ENCODE peak calls at places on chromosomes 5 and 9, in four cellular contexts. One of them, this sample, is unnamed.

GRCh38 chr9:91659529-91660294 is 236.1 kb upstream of the NFIL3 start:
- DNase-seq in K562: peak
- DNase-seq in HL-60: no peak
- DNase-seq in GM12878: no peak
- DNase-seq in this sample: no peak

GRCh38 chr5:4275232-4275631 is 679.6 kb downstream of the IRX1 start:
- DNase-seq in K562: no peak
- DNase-seq in HL-60: no peak
- DNase-seq in GM12878: no peak
- DNase-seq in this sample: no peak

GRCh38 chr5:58502032-58502431 is 10.8 kb downstream of the GAPT start:
- DNase-seq in K562: no peak
- DNase-seq in HL-60: no peak
- DNase-seq in GM12878: no peak
- DNase-seq in this sample: no peak

GRCh38 chr5:54148858-54149257 is 161.5 kb downstream of the ARL15 start:
- DNase-seq in K562: no peak
- DNase-seq in HL-60: no peak
- DNase-seq in GM12878: no peak
- DNase-seq in this sample: no peak

GRCh38 chr9:93259490-93260289 is 75.8 kb downstream of the WNK2 start:
- DNase-seq in K562: no peak
- DNase-seq in HL-60: no peak
- DNase-seq in GM12878: no peak
- DNase-seq in this sample: no peak

GRCh38 chr5:135158315-135158697 is 124.3 kb upstream of the PITX1 start:
- DNase-seq in K562: no peak
- DNase-seq in HL-60: no peak
- DNase-seq in GM12878: no peak
- DNase-seq in this sample: no peak

GRCh38 chr9:96073531-96074284 is 198.2 kb downstream of the ERCC6L2 start:
- DNase-seq in K562: no peak
- DNase-seq in HL-60: no peak
- DNase-seq in GM12878: no peak
- DNase-seq in this sample: no peak

GRCh38 chr9:86636614-86637013 is 282.4 kb upstream of the TUT7 start:
- DNase-seq in K562: peak
- DNase-seq in HL-60: no peak
- DNase-seq in GM12878: no peak
- DNase-seq in this sample: no peak

GRCh38 chr5:42494414-42494813 is 71.2 kb downstream of the GHR start:
- DNase-seq in K562: no peak
- DNase-seq in HL-60: no peak
- DNase-seq in GM12878: no peak
- DNase-seq in this sample: no peak

GRCh38 chr5:60285910-60286309 is 392.4 kb upstream of the PDE4D start:
- DNase-seq in K562: no peak
- DNase-seq in HL-60: no peak
- DNase-seq in GM12878: no peak
- DNase-seq in this sample: no peak

GRCh38 chr5:16784843-16785791 is 151.0 kb downstream of the MYO10 start:
- DNase-seq in K562: no peak
- DNase-seq in HL-60: no peak
- DNase-seq in GM12878: peak
- DNase-seq in this sample: no peak

GRCh38 chr9:89408628-89409101 is 89.2 kb downstream of the SEMA4D start:
- DNase-seq in K562: no peak
- DNase-seq in HL-60: no peak
- DNase-seq in GM12878: no peak
- DNase-seq in this sample: no peak

GRCh38 chr5:93381057-93381456 is 200.0 kb downstream of the NR2F1-AS1 start:
- DNase-seq in K562: no peak
- DNase-seq in HL-60: no peak
- DNase-seq in GM12878: no peak
- DNase-seq in this sample: no peak

GRCh38 chr9:74496819-74497749 is at the start of gene RORB:
- DNase-seq in K562: peak
- DNase-seq in HL-60: no peak
- DNase-seq in GM12878: no peak
- DNase-seq in this sample: peak

GRCh38 chr5:96788112-96788749 is 19.5 kb downstream of the ERAP1 start:
- DNase-seq in K562: no peak
- DNase-seq in HL-60: no peak
- DNase-seq in GM12878: no peak
- DNase-seq in this sample: no peak

GRCh38 chr5:179595916-179596315 is 27.6 kb downstream of the HNRNPH1 start:
- DNase-seq in K562: no peak
- DNase-seq in HL-60: no peak
- DNase-seq in GM12878: no peak
- DNase-seq in this sample: no peak

GRCh38 chr9:37339945-37340344 is 82.6 kb upstream of the GRHPR start:
- DNase-seq in K562: no peak
- DNase-seq in HL-60: no peak
- DNase-seq in GM12878: no peak
- DNase-seq in this sample: no peak

GRCh38 chr5:140176028-140176382 is 1.0 kb downstream of the CYSTM1 start:
- DNase-seq in K562: no peak
- DNase-seq in HL-60: peak
- DNase-seq in GM12878: no peak
- DNase-seq in this sample: no peak

GRCh38 chr5:78016831-78017529 is 240.8 kb upstream of the TBCA start:
- DNase-seq in K562: no peak
- DNase-seq in HL-60: no peak
- DNase-seq in GM12878: no peak
- DNase-seq in this sample: no peak

GRCh38 chr5:180599590-180599914 is 8.3 kb upstream of the SCGB3A1 start:
- DNase-seq in K562: no peak
- DNase-seq in HL-60: no peak
- DNase-seq in GM12878: no peak
- DNase-seq in this sample: peak

GRCh38 chr5:98796197-98796972 is 22.9 kb downstream of the RGMB start:
- DNase-seq in K562: peak
- DNase-seq in HL-60: no peak
- DNase-seq in GM12878: no peak
- DNase-seq in this sample: peak

GRCh38 chr5:149406203-149406978 is 27.3 kb upstream of the IL17B start:
- DNase-seq in K562: no peak
- DNase-seq in HL-60: no peak
- DNase-seq in GM12878: no peak
- DNase-seq in this sample: no peak

GRCh38 chr5:174045470-174046025 is at the start of gene NSG2:
- DNase-seq in K562: peak
- DNase-seq in HL-60: peak
- DNase-seq in GM12878: peak
- DNase-seq in this sample: peak

GRCh38 chr5:119347574-119347973 is 8.2 kb upstream of the TNFAIP8 start:
- DNase-seq in K562: no peak
- DNase-seq in HL-60: no peak
- DNase-seq in GM12878: no peak
- DNase-seq in this sample: no peak

GRCh38 chr5:149667084-149667826 is 62.9 kb upstream of the PPARGC1B start:
- DNase-seq in K562: peak
- DNase-seq in HL-60: no peak
- DNase-seq in GM12878: peak
- DNase-seq in this sample: no peak

GRCh38 chr5:130871346-130872086 is 293.5 kb downstream of the HINT1 start:
- DNase-seq in K562: peak
- DNase-seq in HL-60: no peak
- DNase-seq in GM12878: no peak
- DNase-seq in this sample: peak

GRCh38 chr9:114221706-114222465 is 66.5 kb downstream of the COL27A1 start:
- DNase-seq in K562: no peak
- DNase-seq in HL-60: no peak
- DNase-seq in GM12878: no peak
- DNase-seq in this sample: no peak

GRCh38 chr5:431711-432050 is 11.3 kb upstream of the EXOC3 start:
- DNase-seq in K562: no peak
- DNase-seq in HL-60: no peak
- DNase-seq in GM12878: no peak
- DNase-seq in this sample: no peak

GRCh38 chr9:95363051-95363841 is 45.7 kb upstream of the FANCC start:
- DNase-seq in K562: no peak
- DNase-seq in HL-60: no peak
- DNase-seq in GM12878: no peak
- DNase-seq in this sample: no peak

GRCh38 chr9:2991292-2991691 is 147.4 kb upstream of the PUM3 start:
- DNase-seq in K562: no peak
- DNase-seq in HL-60: no peak
- DNase-seq in GM12878: no peak
- DNase-seq in this sample: no peak

DNA sequence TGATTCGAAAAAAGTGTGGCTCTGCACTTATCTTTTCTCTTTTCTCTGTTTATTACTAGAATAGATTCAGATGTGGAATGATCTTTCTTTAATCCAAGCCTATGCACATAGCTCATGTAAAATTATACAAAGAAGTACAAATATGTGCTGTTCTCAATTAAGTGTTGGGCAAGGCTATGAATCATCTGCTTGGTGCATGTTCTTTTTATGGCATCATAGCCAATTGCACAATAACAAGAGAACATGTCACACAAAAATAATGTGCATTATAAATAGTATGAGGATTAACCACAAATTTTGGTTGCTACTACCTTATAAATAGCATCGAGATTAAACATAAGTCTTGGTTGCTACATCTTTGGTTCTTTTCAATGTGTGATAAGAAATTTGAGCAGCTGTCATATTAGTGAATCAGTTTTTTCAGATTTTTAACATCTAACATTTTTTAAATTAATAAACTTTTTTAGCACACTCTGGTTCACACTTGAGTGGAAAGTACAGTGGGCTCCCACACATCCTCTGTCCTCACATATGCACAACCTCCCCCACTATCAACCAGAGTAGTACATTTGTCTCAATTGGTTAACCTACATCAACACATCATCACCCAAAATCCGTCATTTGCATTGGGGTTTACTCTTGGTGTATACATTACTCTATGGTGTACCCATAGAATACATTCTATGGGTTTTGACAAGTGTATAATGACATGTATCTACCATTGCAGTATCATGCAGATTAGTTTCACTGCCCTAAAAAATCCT is 6.8 kb upstream of the RECK start:
- DNase-seq in K562: no peak
- DNase-seq in HL-60: peak
- DNase-seq in GM12878: no peak
- DNase-seq in this sample: no peak
- TF ChIP-seq POLR2AphosphoS5 in K562: no peak
- TF ChIP-seq POLR2AphosphoS5 in HL-60: no peak
- TF ChIP-seq POLR2AphosphoS5 in GM12878: no peak
- TF ChIP-seq POLR2AphosphoS5 in this sample: no peak

DNA sequence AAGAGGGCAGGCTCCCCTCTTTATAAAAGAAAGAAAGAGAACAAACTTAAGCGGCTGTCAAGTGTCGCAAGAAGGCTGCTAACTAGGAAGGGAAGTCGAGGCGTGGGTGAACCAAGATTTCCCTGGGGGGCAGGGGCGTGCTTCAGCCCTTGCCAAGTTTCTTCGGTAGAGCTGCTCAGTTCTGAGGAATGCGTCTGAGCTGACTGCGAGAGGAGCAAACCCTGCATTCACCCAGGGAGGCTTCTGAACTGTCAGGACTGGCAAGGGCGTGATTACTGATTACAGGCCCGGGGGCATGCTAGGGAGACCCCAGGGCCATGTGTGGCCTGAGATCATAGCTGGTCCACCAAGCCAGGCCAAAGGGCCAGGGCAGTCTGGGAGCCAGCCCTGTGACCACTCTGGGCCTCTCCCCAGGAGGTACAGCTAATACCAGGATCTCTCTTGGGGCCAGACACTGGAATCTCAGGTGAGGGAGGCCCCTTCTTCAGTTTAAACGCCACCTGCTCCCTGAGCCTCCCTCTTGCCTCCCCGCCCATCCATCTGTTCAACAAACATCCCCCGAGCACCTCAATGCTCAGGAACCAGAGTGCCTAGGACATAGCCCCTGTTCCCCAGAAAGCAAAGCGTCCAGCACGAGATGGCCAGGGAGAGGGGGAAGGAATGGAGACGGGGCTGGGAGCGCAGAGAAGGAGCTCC is 30.9 kb downstream of the SARDH start:
- DNase-seq in K562: no peak
- DNase-seq in HL-60: no peak
- DNase-seq in GM12878: no peak
- DNase-seq in this sample: no peak
- TF ChIP-seq SPI1 in K562: no peak
- TF ChIP-seq SPI1 in HL-60: no peak
- TF ChIP-seq SPI1 in GM12878: no peak
- TF ChIP-seq SPI1 in this sample: no peak

GRCh38 chr9:18215626-18216025 is 258.3 kb upstream of the ADAMTSL1 start:
- DNase-seq in K562: no peak
- DNase-seq in HL-60: no peak
- DNase-seq in GM12878: no peak
- DNase-seq in this sample: no peak
- TF ChIP-seq POLR2AphosphoS5 in K562: no peak
- TF ChIP-seq POLR2AphosphoS5 in HL-60: no peak
- TF ChIP-seq POLR2AphosphoS5 in GM12878: no peak
- TF ChIP-seq POLR2AphosphoS5 in this sample: no peak

GRCh38 chr9:104177676-104178075 is 83.6 kb downstream of the SMC2 start:
- DNase-seq in K562: no peak
- DNase-seq in HL-60: no peak
- DNase-seq in GM12878: no peak
- DNase-seq in this sample: no peak

GRCh38 chr9:104173020-104173419 is 78.9 kb downstream of the SMC2 start:
- DNase-seq in K562: no peak
- DNase-seq in HL-60: no peak
- DNase-seq in GM12878: no peak
- DNase-seq in this sample: no peak

GRCh38 chr9:104177003-104177611 is 83.0 kb downstream of the SMC2 start:
- DNase-seq in K562: no peak
- DNase-seq in HL-60: no peak
- DNase-seq in GM12878: no peak
- DNase-seq in this sample: no peak
- TF ChIP-seq SPI1 in K562: no peak
- TF ChIP-seq SPI1 in HL-60: no peak
- TF ChIP-seq SPI1 in GM12878: no peak
- TF ChIP-seq SPI1 in this sample: no peak

GRCh38 chr5:67248703-67249589 is 52.3 kb upstream of the CD180 start:
- DNase-seq in K562: no peak
- DNase-seq in HL-60: no peak
- DNase-seq in GM12878: no peak
- DNase-seq in this sample: no peak
- TF ChIP-seq POLR2AphosphoS5 in K562: no peak
- TF ChIP-seq POLR2AphosphoS5 in HL-60: no peak
- TF ChIP-seq POLR2AphosphoS5 in GM12878: no peak
- TF ChIP-seq POLR2AphosphoS5 in this sample: no peak

GRCh38 chr5:1524481-1524798 is 680 bp upstream of the LPCAT1 start:
- DNase-seq in K562: no peak
- DNase-seq in HL-60: no peak
- DNase-seq in GM12878: no peak
- DNase-seq in this sample: no peak

GRCh38 chr5:1523480-1523792 is 324 bp downstream of the LPCAT1 start:
- DNase-seq in K562: no peak
- DNase-seq in HL-60: no peak
- DNase-seq in GM12878: no peak
- DNase-seq in this sample: no peak

GRCh38 chr5:1523793-1524480 is at the start of gene LPCAT1:
- DNase-seq in K562: peak
- DNase-seq in HL-60: peak
- DNase-seq in GM12878: no peak
- DNase-seq in this sample: peak

GRCh38 chr5:1521671-1522600 is 1.8 kb downstream of the LPCAT1 start:
- DNase-seq in K562: peak
- DNase-seq in HL-60: no peak
- DNase-seq in GM12878: no peak
- DNase-seq in this sample: no peak

GRCh38 chr5:1522601-1523479 is 920 bp downstream of the LPCAT1 start:
- DNase-seq in K562: peak
- DNase-seq in HL-60: no peak
- DNase-seq in GM12878: no peak
- DNase-seq in this sample: no peak
- TF ChIP-seq SPI1 in K562: no peak
- TF ChIP-seq SPI1 in HL-60: no peak
- TF ChIP-seq SPI1 in GM12878: no peak
- TF ChIP-seq SPI1 in this sample: no peak